ENCODE peak calls at places on chromosomes 13 and 19, in eight cellular contexts. One of them, this sample, is unnamed.

GRCh38 chr13:61316647-61317046 is 99.0 kb downstream of the PCDH20 start:
- DNase-seq in heart left ventricle: no peak
- DNase-seq in cardiac muscle cell: no peak
- DNase-seq in breast epithelium: no peak
- DNase-seq in upper lobe of left lung: no peak
- DNase-seq in stomach: no peak
- DNase-seq in mammary epithelial cell: no peak
- DNase-seq in H1: peak; percentile 13
- DNase-seq in this sample: no peak

GRCh38 chr13:70844391-70845108 is 736.3 kb upstream of the KLHL1 start:
- DNase-seq in H1: no peak
- DNase-seq in stomach: peak; percentile 48
- DNase-seq in cardiac muscle cell: no peak
- DNase-seq in heart left ventricle: peak; percentile 27
- DNase-seq in upper lobe of left lung: no peak
- DNase-seq in mammary epithelial cell: no peak
- DNase-seq in breast epithelium: no peak
- DNase-seq in this sample: no peak

GRCh38 chr13:99086869-99087129 is 108.9 kb upstream of the DOCK9 start:
- DNase-seq in stomach: no peak
- DNase-seq in H1: no peak
- DNase-seq in cardiac muscle cell: no peak
- DNase-seq in mammary epithelial cell: peak; percentile 42
- DNase-seq in breast epithelium: no peak
- DNase-seq in heart left ventricle: peak; percentile 68
- DNase-seq in upper lobe of left lung: no peak
- DNase-seq in this sample: no peak

GRCh38 chr13:24208314-24208713 is 47.8 kb downstream of the SPATA13 start:
- DNase-seq in stomach: no peak
- DNase-seq in H1: no peak
- DNase-seq in breast epithelium: no peak
- DNase-seq in upper lobe of left lung: no peak
- DNase-seq in cardiac muscle cell: peak; percentile 82
- DNase-seq in mammary epithelial cell: peak; percentile 67
- DNase-seq in heart left ventricle: no peak
- DNase-seq in this sample: no peak

GRCh38 chr13:106599875-106600797 is 32.2 kb upstream of the ARGLU1 start:
- DNase-seq in breast epithelium: no peak
- DNase-seq in mammary epithelial cell: peak; percentile 15
- DNase-seq in heart left ventricle: no peak
- DNase-seq in stomach: no peak
- DNase-seq in upper lobe of left lung: no peak
- DNase-seq in H1: no peak
- DNase-seq in cardiac muscle cell: peak; percentile 91
- DNase-seq in this sample: no peak

GRCh38 chr19:1956868-1957492 is 16.0 kb downstream of the CSNK1G2 start:
- DNase-seq in H1: no peak
- DNase-seq in stomach: no peak
- DNase-seq in mammary epithelial cell: no peak
- DNase-seq in breast epithelium: no peak
- DNase-seq in heart left ventricle: peak; percentile 61
- DNase-seq in cardiac muscle cell: no peak
- DNase-seq in upper lobe of left lung: no peak
- DNase-seq in this sample: no peak

GRCh38 chr13:109699628-109700071 is 86.7 kb downstream of the IRS2 start:
- DNase-seq in upper lobe of left lung: no peak
- DNase-seq in cardiac muscle cell: no peak
- DNase-seq in breast epithelium: no peak
- DNase-seq in mammary epithelial cell: no peak
- DNase-seq in heart left ventricle: no peak
- DNase-seq in stomach: no peak
- DNase-seq in H1: no peak
- DNase-seq in this sample: no peak

GRCh38 chr19:8504171-8504570 is 1.7 kb upstream of the PRAM1 start:
- DNase-seq in cardiac muscle cell: no peak
- DNase-seq in heart left ventricle: no peak
- DNase-seq in upper lobe of left lung: peak; percentile 44
- DNase-seq in breast epithelium: no peak
- DNase-seq in stomach: no peak
- DNase-seq in mammary epithelial cell: no peak
- DNase-seq in H1: no peak
- DNase-seq in this sample: no peak

GRCh38 chr13:90623318-90624011 is 724.0 kb upstream of the MIR17HG start:
- DNase-seq in upper lobe of left lung: no peak
- DNase-seq in cardiac muscle cell: no peak
- DNase-seq in H1: no peak
- DNase-seq in heart left ventricle: no peak
- DNase-seq in stomach: no peak
- DNase-seq in breast epithelium: no peak
- DNase-seq in mammary epithelial cell: peak; percentile 47
- DNase-seq in this sample: no peak

GRCh38 chr13:55528434-55528833 is 1612.3 kb upstream of the PRR20A start:
- DNase-seq in stomach: no peak
- DNase-seq in upper lobe of left lung: no peak
- DNase-seq in H1: no peak
- DNase-seq in breast epithelium: no peak
- DNase-seq in mammary epithelial cell: no peak
- DNase-seq in cardiac muscle cell: no peak
- DNase-seq in heart left ventricle: no peak
- DNase-seq in this sample: no peak

GRCh38 chr13:94312511-94313191 is 166.8 kb downstream of the DCT start:
- DNase-seq in H1: no peak
- DNase-seq in cardiac muscle cell: no peak
- DNase-seq in heart left ventricle: no peak
- DNase-seq in stomach: no peak
- DNase-seq in breast epithelium: no peak
- DNase-seq in mammary epithelial cell: no peak
- DNase-seq in upper lobe of left lung: no peak
- DNase-seq in this sample: no peak

GRCh38 chr19:11090264-11091032 is 1.2 kb downstream of the LDLR start:
- DNase-seq in heart left ventricle: peak; percentile 99
- DNase-seq in stomach: peak; percentile 99
- DNase-seq in upper lobe of left lung: peak; percentile 99
- DNase-seq in cardiac muscle cell: peak; percentile 98
- DNase-seq in mammary epithelial cell: peak; percentile 93
- DNase-seq in breast epithelium: peak; percentile 99
- DNase-seq in H1: peak; percentile 83
- DNase-seq in this sample: peak; percentile 97

GRCh38 chr13:29067306-29067945 is 247.3 kb downstream of the MTUS2 start:
- DNase-seq in H1: no peak
- DNase-seq in cardiac muscle cell: no peak
- DNase-seq in mammary epithelial cell: no peak
- DNase-seq in upper lobe of left lung: no peak
- DNase-seq in breast epithelium: no peak
- DNase-seq in stomach: no peak
- DNase-seq in heart left ventricle: no peak
- DNase-seq in this sample: no peak

GRCh38 chr19:27860309-27860934 is 1352.5 kb downstream of the UQCRFS1 start:
- DNase-seq in cardiac muscle cell: no peak
- DNase-seq in mammary epithelial cell: peak; percentile 44
- DNase-seq in stomach: no peak
- DNase-seq in upper lobe of left lung: no peak
- DNase-seq in heart left ventricle: no peak
- DNase-seq in H1: no peak
- DNase-seq in breast epithelium: no peak
- DNase-seq in this sample: no peak

GRCh38 chr13:76886005-76886291 is 257 bp downstream of the KCTD12 start:
- DNase-seq in cardiac muscle cell: no peak
- DNase-seq in upper lobe of left lung: no peak
- DNase-seq in breast epithelium: no peak
- DNase-seq in heart left ventricle: no peak
- DNase-seq in stomach: no peak
- DNase-seq in mammary epithelial cell: no peak
- DNase-seq in H1: no peak
- DNase-seq in this sample: no peak

GRCh38 chr13:48437381-48437780 is 24.5 kb upstream of the LPAR6 start:
- DNase-seq in upper lobe of left lung: no peak
- DNase-seq in mammary epithelial cell: no peak
- DNase-seq in breast epithelium: no peak
- DNase-seq in cardiac muscle cell: peak; percentile 90
- DNase-seq in heart left ventricle: peak; percentile 78
- DNase-seq in stomach: peak; percentile 67
- DNase-seq in H1: no peak
- DNase-seq in this sample: no peak

GRCh38 chr19:17751103-17751911 is at the start of gene FCHO1:
- DNase-seq in upper lobe of left lung: peak; percentile 78
- DNase-seq in breast epithelium: no peak
- DNase-seq in stomach: peak; percentile 51
- DNase-seq in mammary epithelial cell: no peak
- DNase-seq in heart left ventricle: peak; percentile 77
- DNase-seq in cardiac muscle cell: no peak
- DNase-seq in H1: no peak
- DNase-seq in this sample: no peak
- H3K4me1 ChIP-seq in upper lobe of left lung: peaks cover 14% of the 10 kb centered on the region
- H3K4me1 ChIP-seq in breast epithelium: no peaks in the 10 kb centered on the region
- H3K4me1 ChIP-seq in stomach: peaks cover 12% of the 10 kb centered on the region
- H3K4me1 ChIP-seq in mammary epithelial cell: peaks cover 13% of the 10 kb centered on the region
- H3K4me1 ChIP-seq in heart left ventricle: no peaks in the 10 kb centered on the region
- H3K4me1 ChIP-seq in cardiac muscle cell: no peaks in the 10 kb centered on the region
- H3K4me1 ChIP-seq in H1: peaks cover 14% of the 10 kb centered on the region
- H3K4me1 ChIP-seq in this sample: no peaks in the 10 kb centered on the region

DNA sequence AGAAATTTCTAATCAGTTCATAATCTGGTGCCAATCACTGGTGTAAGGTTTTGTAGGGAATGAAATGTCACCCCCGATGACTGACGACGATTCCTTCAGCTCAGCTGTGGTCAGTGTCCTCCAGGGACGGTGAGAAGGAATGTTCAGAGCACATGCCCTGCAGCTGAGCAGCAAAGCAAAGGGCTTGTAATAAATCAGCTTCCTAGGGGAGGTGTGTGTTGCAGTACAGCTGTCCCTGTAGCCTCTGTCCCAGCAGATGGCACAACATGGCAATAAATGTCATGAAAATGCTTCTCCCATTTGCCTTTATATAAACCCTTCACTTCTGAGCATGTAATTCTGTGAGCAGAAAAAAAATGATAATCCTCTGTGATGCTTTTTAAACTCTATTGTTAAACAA is 102.4 kb downstream of the FAM216B start:
- DNase-seq in upper lobe of left lung: no peak
- DNase-seq in heart left ventricle: no peak
- DNase-seq in H1: no peak
- DNase-seq in stomach: no peak
- DNase-seq in cardiac muscle cell: peak; percentile 76
- DNase-seq in breast epithelium: no peak
- DNase-seq in mammary epithelial cell: peak; percentile 25
- DNase-seq in this sample: no peak
- TF ChIP-seq CTCF in upper lobe of left lung: no peak
- TF ChIP-seq CTCF in heart left ventricle: peak; percentile 38
- TF ChIP-seq CTCF in H1: peak; percentile 10
- TF ChIP-seq CTCF in stomach: no peak
- TF ChIP-seq CTCF in cardiac muscle cell: no peak
- TF ChIP-seq CTCF in breast epithelium: no peak
- TF ChIP-seq CTCF in mammary epithelial cell: peak; percentile 29
- TF ChIP-seq CTCF in this sample: no peak

DNA sequence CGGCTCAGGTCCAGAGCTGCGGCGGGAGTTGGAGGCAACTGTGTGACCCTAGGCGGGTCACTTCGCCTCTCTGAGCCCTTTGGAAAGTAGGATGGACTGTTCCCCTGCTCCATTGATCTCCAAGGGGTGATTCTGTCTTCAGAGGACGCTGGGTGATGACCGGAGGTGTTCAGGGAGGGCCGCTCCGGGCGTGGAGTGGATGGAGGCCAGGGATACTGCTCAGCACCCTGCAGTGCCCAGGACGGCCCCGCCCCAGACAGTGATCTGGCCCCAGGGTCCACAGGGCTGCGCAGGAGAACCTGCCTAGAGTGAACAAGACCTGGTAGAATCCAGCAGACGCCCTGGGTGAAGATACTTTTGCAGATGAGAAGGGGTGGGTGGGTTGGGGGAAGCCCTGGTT is 7.0 kb downstream of the NCLN start:
- DNase-seq in cardiac muscle cell: no peak
- DNase-seq in stomach: no peak
- DNase-seq in breast epithelium: no peak
- DNase-seq in mammary epithelial cell: no peak
- DNase-seq in upper lobe of left lung: no peak
- DNase-seq in H1: no peak
- DNase-seq in heart left ventricle: no peak
- DNase-seq in this sample: no peak
- H3K4me1 ChIP-seq in cardiac muscle cell: no peaks in the 10 kb centered on the region
- H3K4me1 ChIP-seq in stomach: peaks cover 23% of the 10 kb centered on the region
- H3K4me1 ChIP-seq in breast epithelium: no peaks in the 10 kb centered on the region
- H3K4me1 ChIP-seq in mammary epithelial cell: peaks cover 12% of the 10 kb centered on the region
- H3K4me1 ChIP-seq in upper lobe of left lung: peaks cover 20% of the 10 kb centered on the region
- H3K4me1 ChIP-seq in H1: peaks cover 6% of the 10 kb centered on the region
- H3K4me1 ChIP-seq in heart left ventricle: no peaks in the 10 kb centered on the region
- H3K4me1 ChIP-seq in this sample: peaks cover 5% of the 10 kb centered on the region

GRCh38 chr19:34539396-34539795 is 57.8 kb downstream of the WTIP start:
- DNase-seq in breast epithelium: no peak
- DNase-seq in upper lobe of left lung: no peak
- DNase-seq in stomach: no peak
- DNase-seq in cardiac muscle cell: no peak
- DNase-seq in H1: no peak
- DNase-seq in mammary epithelial cell: no peak
- DNase-seq in heart left ventricle: no peak
- DNase-seq in this sample: no peak

GRCh38 chr19:34540811-34541557 is 59.4 kb downstream of the WTIP start:
- DNase-seq in breast epithelium: no peak
- DNase-seq in heart left ventricle: no peak
- DNase-seq in mammary epithelial cell: no peak
- DNase-seq in stomach: no peak
- DNase-seq in cardiac muscle cell: no peak
- DNase-seq in upper lobe of left lung: no peak
- DNase-seq in H1: no peak
- DNase-seq in this sample: no peak
- TF ChIP-seq CTCF in breast epithelium: no peak
- TF ChIP-seq CTCF in heart left ventricle: no peak
- TF ChIP-seq CTCF in mammary epithelial cell: no peak
- TF ChIP-seq CTCF in stomach: no peak
- TF ChIP-seq CTCF in cardiac muscle cell: no peak
- TF ChIP-seq CTCF in upper lobe of left lung: no peak
- TF ChIP-seq CTCF in H1: no peak
- TF ChIP-seq CTCF in this sample: no peak

GRCh38 chr19:46963093-46963734 is 56.4 kb upstream of the NPAS1 start:
- DNase-seq in heart left ventricle: no peak
- DNase-seq in breast epithelium: no peak
- DNase-seq in mammary epithelial cell: no peak
- DNase-seq in upper lobe of left lung: no peak
- DNase-seq in stomach: no peak
- DNase-seq in H1: no peak
- DNase-seq in cardiac muscle cell: peak; percentile 96
- DNase-seq in this sample: no peak
- H3K4me1 ChIP-seq in heart left ventricle: no peaks in the 10 kb centered on the region
- H3K4me1 ChIP-seq in breast epithelium: no peaks in the 10 kb centered on the region
- H3K4me1 ChIP-seq in mammary epithelial cell: peaks cover 10% of the 10 kb centered on the region
- H3K4me1 ChIP-seq in upper lobe of left lung: peaks cover 15% of the 10 kb centered on the region
- H3K4me1 ChIP-seq in stomach: peaks cover 12% of the 10 kb centered on the region
- H3K4me1 ChIP-seq in H1: no peaks in the 10 kb centered on the region
- H3K4me1 ChIP-seq in cardiac muscle cell: no peaks in the 10 kb centered on the region
- H3K4me1 ChIP-seq in this sample: peaks cover 37% of the 10 kb centered on the region

This sample was measured in thoracic aorta.